ENCODE peak calls at places on chromosomes 1 and 21, in eight cellular contexts. B is neural progenitor cell, A is GM23248, X is HCT116, R is A549, Z is K562, V is astrocyte, E is OCI-LY7. N is an unnamed sample.

GRCh38 chr21:45874716-45875415 is 106.7 kb upstream of the COL6A1 start:
- DNase-seq in B (peak; percentile 26), A (peak; percentile 98), X (no peak), R (no peak), Z (no peak), V (peak; percentile 94), E (no peak), N (peak; percentile 41)

GRCh38 chr1:230703679-230704385 is 10.1 kb downstream of the AGT start:
- DNase-seq in B (no peak), A (no peak), X (no peak), R (no peak), Z (no peak), V (no peak), E (no peak), N (peak; percentile 1)

GRCh38 chr1:63835075-63835633 is 61.3 kb downstream of the ROR1 start:
- DNase-seq in B (no peak), A (peak; percentile 22), X (no peak), R (no peak), Z (no peak), V (no peak), E (no peak), N (no peak)

GRCh38 chr1:53330819-53331218 is 2.9 kb upstream of the LRP8 start:
- DNase-seq in B (no peak), A (no peak), X (no peak), R (no peak), Z (peak; percentile 5), V (no peak), E (no peak), N (peak; percentile 89)

GRCh38 chr21:22900511-22900910 is 1902.3 kb downstream of the NCAM2 start:
- DNase-seq in B (no peak), A (no peak), X (no peak), R (no peak), Z (no peak), V (no peak), E (no peak), N (no peak)

GRCh38 chr1:58824753-58825389 is 41.0 kb upstream of the JUN start:
- DNase-seq in B (no peak), A (no peak), X (no peak), R (no peak), Z (no peak), V (no peak), E (no peak), N (no peak)

GRCh38 chr21:15224346-15225086 is 159.7 kb upstream of the NRIP1 start:
- DNase-seq in B (no peak), A (peak; percentile 97), X (peak; percentile 56), R (peak; percentile 21), Z (no peak), V (peak; percentile 93), E (no peak), N (peak; percentile 21)

GRCh38 chr1:208219659-208220282 is 24.4 kb downstream of the PLXNA2 start:
- DNase-seq in B (no peak), A (peak; percentile 86), X (no peak), R (no peak), Z (peak; percentile 95), V (peak; percentile 77), E (no peak), N (peak; percentile 92)

GRCh38 chr1:101914473-101915242 is 82.1 kb downstream of the OLFM3 start:
- DNase-seq in B (no peak), A (no peak), X (no peak), R (no peak), Z (no peak), V (no peak), E (no peak), N (no peak)

GRCh38 chr1:1361982-1362423 is 3.6 kb upstream of the MXRA8 start:
- DNase-seq in B (no peak), A (peak; percentile 95), X (no peak), R (no peak), Z (no peak), V (peak; percentile 78), E (no peak), N (peak; percentile 73)

GRCh38 chr1:224592636-224593579 is 23.2 kb upstream of the CNIH3 start:
- DNase-seq in B (no peak), A (peak; percentile 84), X (no peak), R (no peak), Z (no peak), V (peak; percentile 96), E (peak; percentile 40), N (no peak)

GRCh38 chr1:246165826-246166709 is 341.0 kb downstream of the SMYD3 start:
- DNase-seq in B (no peak), A (no peak), X (no peak), R (no peak), Z (no peak), V (no peak), E (no peak), N (peak; percentile 14)

GRCh38 chr1:20720631-20721051 is 2.8 kb upstream of the KIF17 start:
- DNase-seq in B (no peak), A (no peak), X (no peak), R (no peak), Z (no peak), V (no peak), E (no peak), N (no peak)

GRCh38 chr1:234778215-234779159 is 168.5 kb upstream of the IRF2BP2 start:
- DNase-seq in B (peak; percentile 30), A (no peak), X (no peak), R (peak; percentile 25), Z (peak; percentile 46), V (no peak), E (no peak), N (peak; percentile 16)

GRCh38 chr1:92985101-92985500 is 23.8 kb upstream of the DIPK1A start:
- DNase-seq in B (no peak), A (no peak), X (no peak), R (no peak), Z (no peak), V (no peak), E (no peak), N (no peak)

GRCh38 chr1:92975551-92976232 is 14.4 kb upstream of the DIPK1A start:
- DNase-seq in B (no peak), A (no peak), X (no peak), R (no peak), Z (no peak), V (no peak), E (peak; percentile 92), N (no peak)

DNA sequence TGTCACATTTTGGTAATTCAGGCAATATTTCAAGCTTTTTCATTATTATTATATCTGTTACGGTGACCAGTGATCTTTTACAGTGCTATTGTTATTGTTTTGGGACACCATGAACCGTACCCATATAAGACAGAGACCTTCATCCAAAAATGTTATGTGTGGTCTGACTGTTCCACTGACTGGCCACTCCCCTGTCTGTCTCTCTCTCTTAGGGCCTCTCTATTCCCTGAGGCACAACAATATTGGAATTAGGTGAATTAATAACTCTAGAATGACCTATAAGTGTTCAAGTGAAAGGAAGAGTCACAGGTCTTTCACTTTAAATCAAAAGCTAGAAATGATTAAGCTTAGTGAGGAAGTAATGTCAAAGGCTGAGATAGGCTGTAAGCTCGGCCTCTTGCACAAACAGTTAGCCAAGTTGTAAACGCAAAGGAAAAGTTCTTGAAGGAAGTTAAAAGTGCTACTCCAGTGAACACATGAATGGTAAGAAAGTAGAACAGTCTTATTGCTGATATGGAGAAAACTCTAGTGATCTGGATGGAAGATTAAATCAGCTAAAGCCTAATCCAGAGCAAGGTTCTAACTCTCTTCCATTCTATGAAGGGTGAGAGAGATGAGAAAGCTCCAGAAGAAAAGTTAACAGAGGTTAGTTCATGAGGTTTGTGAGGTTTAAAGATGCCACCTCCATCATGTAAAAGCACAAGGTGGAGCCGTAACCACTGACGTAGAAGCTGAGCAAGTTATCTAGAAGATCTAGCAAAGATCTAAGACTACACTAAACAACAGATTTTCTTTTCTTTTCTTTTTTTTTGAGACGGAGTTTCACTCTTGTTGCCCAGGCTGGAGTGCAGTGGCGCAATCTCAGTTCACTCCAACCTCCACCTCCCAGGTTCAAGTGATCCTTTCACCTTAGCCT is 19.7 kb upstream of the DIPK1A start:
- DNase-seq in B (no peak), A (no peak), X (no peak), R (no peak), Z (no peak), V (no peak), E (peak; percentile 37), N (no peak)
- H3K4me2 ChIP-seq in B (no peak overlapping the region), A (no peak overlapping the region), X (no peak overlapping the region), R (no peak overlapping the region), Z (no peak overlapping the region), V (no peak overlapping the region), E (peak overlapping the region; percentile 52), N (no peak overlapping the region)

GRCh38 chr1:33471416-33471815 is 1.0 kb upstream of the ZSCAN20 start:
- DNase-seq in B (no peak), A (no peak), X (no peak), R (no peak), Z (no peak), V (no peak), E (no peak), N (peak; percentile 78)
- H3K4me2 ChIP-seq in B (peak overlapping the region; percentile 72), A (no peak overlapping the region), X (peak overlapping the region; percentile 91), R (peak overlapping the region; percentile 81), Z (peak overlapping the region; percentile 89), V (no peak overlapping the region), E (peak overlapping the region; percentile 59), N (no peak overlapping the region)

GRCh38 chr1:74953622-74954021 is 180.6 kb upstream of the LHX8 start:
- DNase-seq in B (no peak), A (no peak), X (no peak), R (no peak), Z (no peak), V (no peak), E (no peak), N (no peak)
- H3K4me2 ChIP-seq in B (no peak overlapping the region), A (no peak overlapping the region), X (no peak overlapping the region), R (no peak overlapping the region), Z (no peak overlapping the region), V (no peak overlapping the region), E (no peak overlapping the region), N (no peak overlapping the region)

GRCh38 chr1:121413817-121414216 is 229.0 kb downstream of the SRGAP2C start:
- DNase-seq in B (no peak), A (no peak), X (no peak), R (no peak), Z (no peak), V (no peak), E (no peak), N (no peak)

GRCh38 chr1:121417289-121417955 is 232.6 kb downstream of the SRGAP2C start:
- DNase-seq in B (no peak), A (no peak), X (no peak), R (no peak), Z (no peak), V (peak; percentile 5), E (no peak), N (peak; percentile 65)

DNA sequence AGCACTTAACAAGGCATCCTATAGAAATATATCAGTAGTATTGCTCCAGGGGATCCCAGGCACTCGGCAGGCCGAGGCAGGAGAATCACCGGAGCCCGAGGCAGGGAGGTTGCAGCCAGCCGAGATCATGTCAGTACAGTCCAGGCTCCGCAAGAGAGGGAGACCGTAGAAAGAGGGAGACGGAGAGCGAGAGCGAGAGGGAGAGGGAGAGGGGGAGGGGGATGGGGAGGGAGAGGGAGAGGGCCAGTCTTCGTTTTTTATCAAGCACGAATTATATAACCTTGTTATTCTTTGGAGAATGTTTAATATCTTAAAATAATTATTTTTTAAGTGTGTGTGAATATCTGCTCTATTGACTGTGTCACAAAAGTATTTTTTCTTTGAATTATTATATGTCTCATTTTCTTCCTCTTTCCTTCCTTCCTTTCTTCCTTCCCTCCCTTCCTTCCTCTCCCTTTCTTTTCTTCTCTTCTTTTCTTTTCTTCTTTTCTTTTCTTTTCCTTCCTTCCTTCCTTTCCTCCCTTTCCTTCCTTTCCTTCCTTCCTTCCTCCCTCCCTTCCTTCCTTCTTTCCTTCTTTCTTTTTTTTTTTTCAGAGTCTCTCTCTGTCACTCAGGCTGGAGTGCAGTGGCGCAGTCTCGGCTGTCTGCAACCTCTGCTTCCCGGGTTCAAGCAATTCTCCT is 233.7 kb downstream of the SRGAP2C start:
- DNase-seq in B (peak; percentile 39), A (no peak), X (no peak), R (no peak), Z (no peak), V (no peak), E (no peak), N (no peak)
- H3K4me2 ChIP-seq in B (no peak overlapping the region), A (no peak overlapping the region), X (no peak overlapping the region), R (no peak overlapping the region), Z (no peak overlapping the region), V (no peak overlapping the region), E (no peak overlapping the region), N (no peak overlapping the region)

GRCh38 chr1:10774615-10775310 is 21.7 kb downstream of the CASZ1 start:
- DNase-seq in B (no peak), A (no peak), X (no peak), R (no peak), Z (no peak), V (no peak), E (no peak), N (no peak)
- H3K4me2 ChIP-seq in B (no peak overlapping the region), A (no peak overlapping the region), X (no peak overlapping the region), R (no peak overlapping the region), Z (no peak overlapping the region), V (no peak overlapping the region), E (no peak overlapping the region), N (no peak overlapping the region)